ENCODE peak calls at places on chromosomes 4 and X, in five cellular contexts. N is Ammon's horn; D is activated gamma-delta T cell treated with anti-CD3 and anti-CD28 coated beads, Interleukin-2, amount 50 U/mL, for 16 hours; H is EL; Z is AML-193. G is an unnamed sample.

GRCh38 chr4:149741186-149741831 is 74.3 kb downstream of the IQCM start:
- DNase-seq in D (no peak), H (no peak), N (no peak), Z (no peak), G (no peak)

GRCh38 chr4:142347241-142347640 is 498.9 kb downstream of the INPP4B start:
- DNase-seq in N (no peak), D (no peak), H (peak; percentile 64), Z (no peak), G (no peak)

GRCh38 chr4:155600246-155600645 is 66.4 kb upstream of the GUCY1A1 start:
- DNase-seq in Z (no peak), N (no peak), D (no peak), H (no peak), G (no peak)

GRCh38 chr4:94525993-94526740 is 74.4 kb downstream of the PDLIM5 start:
- DNase-seq in D (no peak), N (no peak), H (peak; percentile 38), Z (no peak), G (no peak)

GRCh38 chrX:114127411-114128025 is 456.4 kb upstream of the HTR2C start:
- DNase-seq in N (no peak), H (no peak), Z (no peak), D (no peak), G (no peak)

GRCh38 chr4:140296335-140296753 is 77.1 kb upstream of the SCOC start:
- DNase-seq in H (peak; percentile 91), Z (no peak), D (no peak), N (peak; percentile 15), G (peak; percentile 86)

GRCh38 chr4:66565796-66566195 is 895.5 kb upstream of the EPHA5 start:
- DNase-seq in H (peak; percentile 47), N (no peak), Z (no peak), D (no peak), G (no peak)

GRCh38 chr4:6986781-6987565 is 56.2 kb upstream of the TADA2B start:
- DNase-seq in H (peak; percentile 93), N (peak; percentile 97), D (peak; percentile 87), Z (peak; percentile 78), G (peak; percentile 98)

GRCh38 chrX:122363112-122363511 is 821.0 kb upstream of the GRIA3 start:
- DNase-seq in H (no peak), D (no peak), Z (no peak), N (no peak), G (no peak)

GRCh38 chr4:176882201-176882600 is 89.5 kb upstream of the VEGFC start:
- DNase-seq in Z (no peak), N (no peak), D (no peak), H (peak; percentile 4), G (no peak)

GRCh38 chr4:42642136-42642797 is 14.6 kb downstream of the ATP8A1 start:
- DNase-seq in D (no peak), H (no peak), Z (no peak), N (no peak), G (no peak)

GRCh38 chr4:75895744-75896314 is 6.4 kb downstream of the PPEF2 start:
- DNase-seq in H (peak; percentile 26), N (no peak), D (no peak), Z (peak; percentile 35), G (peak; percentile 18)

GRCh38 chr4:113435893-113436292 is 325.6 kb downstream of the CAMK2D start:
- DNase-seq in H (peak; percentile 81), D (no peak), Z (no peak), N (peak; percentile 71), G (peak; percentile 50)

GRCh38 chrX:143296521-143296920 is 220.8 kb downstream of the SPANXN3 start:
- DNase-seq in D (no peak), N (no peak), H (no peak), Z (no peak), G (no peak)

GRCh38 chr4:168630445-168631187 is 133.8 kb downstream of the PALLD start:
- DNase-seq in Z (no peak), N (no peak), H (peak; percentile 76), D (no peak), G (peak; percentile 91)

GRCh38 chr4:184168406-184169019 is 49.2 kb downstream of the ENPP6 start:
- DNase-seq in N (peak; percentile 87), D (peak; percentile 17), H (peak; percentile 64), Z (peak; percentile 3), G (peak; percentile 96)

GRCh38 chr4:10962246-10962645 is 277.7 kb upstream of the CLNK start:
- DNase-seq in Z (no peak), H (no peak), N (no peak), D (no peak), G (no peak)

GRCh38 chr4:167021545-167022155 is 212.6 kb downstream of the SPOCK3 start:
- DNase-seq in H (peak; percentile 59), Z (peak; percentile 23), N (peak; percentile 81), D (no peak), G (no peak)

GRCh38 chr4:130808492-130808891 is 1712.5 kb downstream of the C4orf33 start:
- DNase-seq in H (peak; percentile 37), D (no peak), N (peak; percentile 9), Z (no peak), G (no peak)

GRCh38 chr4:4794421-4794820 is 65.0 kb upstream of the MSX1 start:
- DNase-seq in D (no peak), H (peak; percentile 30), Z (no peak), N (no peak), G (no peak)

GRCh38 chr4:8346838-8347605 is 77.5 kb downstream of the HTRA3 start:
- DNase-seq in N (peak; percentile 69), Z (no peak), D (no peak), H (no peak), G (peak; percentile 83)

GRCh38 chr4:76765473-76766183 is 132.3 kb downstream of the SOWAHB start:
- DNase-seq in N (no peak), H (no peak), D (no peak), Z (no peak), G (no peak)

GRCh38 chr4:168832746-168833575 is 177.1 kb downstream of the CBR4 start:
- DNase-seq in N (peak; percentile 42), Z (no peak), H (peak; percentile 45), D (no peak), G (peak; percentile 78)

GRCh38 chr4:78768447-78769177 is 7.5 kb upstream of the BMP2K start:
- DNase-seq in D (no peak), H (peak; percentile 62), N (no peak), Z (no peak), G (peak; percentile 38)

GRCh38 chr4:123304151-123305021 is 92.2 kb upstream of the SPRY1 start:
- DNase-seq in H (no peak), N (peak; percentile 67), Z (no peak), D (no peak), G (no peak)

GRCh38 chrX:46750829-46751228 is 8.1 kb downstream of the SLC9A7 start:
- DNase-seq in N (peak; percentile 10), Z (no peak), H (no peak), D (no peak), G (no peak)

GRCh38 chrX:10327651-10328050 is 170.9 kb downstream of the CLCN4 start:
- DNase-seq in H (no peak), D (no peak), N (no peak), Z (no peak), G (peak; percentile 71)

GRCh38 chrX:55201930-55202579 is 18.1 kb upstream of the PAGE5 start:
- DNase-seq in D (no peak), H (no peak), Z (no peak), N (no peak), G (no peak)

GRCh38 chr4:20273793-20274192 is 22.1 kb downstream of the SLIT2 start:
- DNase-seq in D (no peak), N (peak; percentile 27), Z (no peak), H (no peak), G (no peak)

GRCh38 chrX:15686818-15687685 is 22.4 kb upstream of the CLTRN start:
- DNase-seq in Z (peak; percentile 31), H (peak; percentile 49), D (peak; percentile 54), N (peak; percentile 70), G (peak; percentile 35)

GRCh38 chr4:152309418-152309817 is 226.5 kb downstream of the FBXW7 start:
- DNase-seq in H (peak; percentile 16), Z (no peak), D (no peak), N (no peak), G (no peak)

GRCh38 chr4:182212211-182212761 is 30.9 kb upstream of the TENM3 start:
- DNase-seq in H (peak; percentile 42), Z (no peak), N (no peak), D (no peak), G (no peak)

GRCh38 chrX:129705988-129706387 is 32.8 kb upstream of the XPNPEP2 start:
- DNase-seq in D (no peak), H (no peak), N (no peak), Z (no peak), G (no peak)

GRCh38 chr4:77354550-77354949 is 197.5 kb downstream of the CCNG2 start:
- DNase-seq in Z (no peak), N (no peak), D (no peak), H (no peak), G (no peak)